ENCODE peak calls at places on chromosomes 3 and 15, in six cellular contexts. P, L, A, O, M and I are unnamed samples.

GRCh38 chr3:98542623-98543022 is 10.8 kb downstream of the GPR15 start:
- DNase-seq in P (no peak), L (no peak), A (no peak), O (no peak), M (no peak), I (no peak)

GRCh38 chr3:127961963-127962362 is 46.9 kb downstream of the KBTBD12 start:
- DNase-seq in P (no peak), L (peak), A (no peak), O (no peak), M (no peak), I (no peak)

GRCh38 chr15:63833246-63833696 is 477 bp downstream of the HERC1 start:
- DNase-seq in P (peak), L (no peak), A (peak), O (no peak), M (peak), I (peak)

GRCh38 chr3:68057637-68058320 is 403.4 kb upstream of the SUCLG2 start:
- DNase-seq in P (no peak), L (no peak), A (no peak), O (no peak), M (no peak), I (no peak)

GRCh38 chr15:77421370-77421700 is 647 bp downstream of the HMG20A start:
- DNase-seq in P (no peak), L (no peak), A (no peak), O (no peak), M (peak), I (no peak)

GRCh38 chr3:112847692-112848091 is 1.0 kb upstream of the CD200R1L start:
- DNase-seq in P (no peak), L (no peak), A (no peak), O (no peak), M (peak), I (no peak)

GRCh38 chr3:184399410-184399809 is 19.6 kb downstream of the CHRD start:
- DNase-seq in P (peak), L (no peak), A (no peak), O (peak), M (no peak), I (peak)

GRCh38 chr3:142586803-142587406 is 8.4 kb upstream of the ATR start:
- DNase-seq in P (peak), L (peak), A (no peak), O (peak), M (peak), I (peak)

GRCh38 chr3:56926513-56927282 is 124.9 kb upstream of the ARHGEF3 start:
- DNase-seq in P (peak), L (no peak), A (no peak), O (no peak), M (no peak), I (peak)

GRCh38 chr3:112005091-112005672 is 6.5 kb downstream of the TAGLN3 start:
- DNase-seq in P (peak), L (no peak), A (no peak), O (no peak), M (no peak), I (no peak)

GRCh38 chr3:190988102-190988501 is 125.6 kb upstream of the GMNC start:
- DNase-seq in P (no peak), L (no peak), A (no peak), O (no peak), M (no peak), I (no peak)

GRCh38 chr3:73115806-73116205 is 54.3 kb downstream of the EBLN2 start:
- DNase-seq in P (no peak), L (no peak), A (no peak), O (no peak), M (no peak), I (no peak)

GRCh38 chr15:71189723-71190122 is 74.5 kb downstream of the THSD4 start:
- DNase-seq in P (no peak), L (no peak), A (no peak), O (no peak), M (no peak), I (no peak)

GRCh38 chr3:127483005-127483641 is 107.4 kb downstream of the TPRA1 start:
- DNase-seq in P (no peak), L (no peak), A (no peak), O (no peak), M (no peak), I (no peak)

GRCh38 chr3:51960386-51960785 is 5.2 kb downstream of the GPR62 start:
- DNase-seq in P (no peak), L (no peak), A (no peak), O (no peak), M (no peak), I (no peak)

GRCh38 chr15:72994778-72995177 is 57.5 kb upstream of the NEO1 start:
- DNase-seq in P (no peak), L (no peak), A (no peak), O (no peak), M (no peak), I (no peak)

GRCh38 chr3:113148307-113148703 is 63.1 kb upstream of the BOC start:
- DNase-seq in P (no peak), L (peak), A (peak), O (no peak), M (no peak), I (no peak)

GRCh38 chr15:67736810-67737209 is 88.5 kb upstream of the SKOR1 start:
- DNase-seq in P (no peak), L (no peak), A (no peak), O (no peak), M (no peak), I (no peak)

GRCh38 chr3:33440578-33441321 is 545 bp upstream of the UBP1 start:
- DNase-seq in P (peak), L (peak), A (peak), O (peak), M (peak), I (peak)

GRCh38 chr15:101087172-101087769 is 164.6 kb downstream of the CHSY1 start:
- DNase-seq in P (no peak), L (no peak), A (no peak), O (no peak), M (no peak), I (no peak)

GRCh38 chr3:89571298-89571697 is 463.9 kb downstream of the EPHA3 start:
- DNase-seq in P (peak), L (no peak), A (no peak), O (no peak), M (no peak), I (no peak)

GRCh38 chr15:79474252-79474651 is 42.1 kb downstream of the MINAR1 start:
- DNase-seq in P (peak), L (no peak), A (no peak), O (no peak), M (no peak), I (peak)

GRCh38 chr3:42693530-42693930 is 8.2 kb downstream of the KLHL40 start:
- DNase-seq in P (no peak), L (no peak), A (no peak), O (no peak), M (no peak), I (no peak)

GRCh38 chr3:47370887-47371697 is 9.7 kb upstream of the PTPN23 start:
- DNase-seq in P (no peak), L (no peak), A (no peak), O (no peak), M (peak), I (peak)

GRCh38 chr15:29693225-29693624 is 129.0 kb downstream of the TJP1 start:
- DNase-seq in P (no peak), L (no peak), A (no peak), O (no peak), M (no peak), I (no peak)

GRCh38 chr3:81462921-81463320 is 298.5 kb downstream of the GBE1 start:
- DNase-seq in P (no peak), L (no peak), A (no peak), O (no peak), M (no peak), I (no peak)

GRCh38 chr3:155619118-155619915 is 125.6 kb downstream of the PLCH1 start:
- DNase-seq in P (no peak), L (no peak), A (no peak), O (no peak), M (no peak), I (no peak)

GRCh38 chr3:76826915-76827314 is 213.0 kb upstream of the ROBO2 start:
- DNase-seq in P (no peak), L (no peak), A (no peak), O (no peak), M (no peak), I (no peak)
- TF ChIP-seq CTCF in P (no peak), L (no peak), A (no peak), O (no peak), M (no peak), I (no peak)

GRCh38 chr3:133674290-133674912 is 12.7 kb upstream of the TOPBP1 start:
- DNase-seq in P (no peak), L (no peak), A (no peak), O (no peak), M (no peak), I (no peak)
- H3K4me3 ChIP-seq in P (no peak), L (no peak), A (no peak), O (no peak), M (no peak), I (no peak)

DNA sequence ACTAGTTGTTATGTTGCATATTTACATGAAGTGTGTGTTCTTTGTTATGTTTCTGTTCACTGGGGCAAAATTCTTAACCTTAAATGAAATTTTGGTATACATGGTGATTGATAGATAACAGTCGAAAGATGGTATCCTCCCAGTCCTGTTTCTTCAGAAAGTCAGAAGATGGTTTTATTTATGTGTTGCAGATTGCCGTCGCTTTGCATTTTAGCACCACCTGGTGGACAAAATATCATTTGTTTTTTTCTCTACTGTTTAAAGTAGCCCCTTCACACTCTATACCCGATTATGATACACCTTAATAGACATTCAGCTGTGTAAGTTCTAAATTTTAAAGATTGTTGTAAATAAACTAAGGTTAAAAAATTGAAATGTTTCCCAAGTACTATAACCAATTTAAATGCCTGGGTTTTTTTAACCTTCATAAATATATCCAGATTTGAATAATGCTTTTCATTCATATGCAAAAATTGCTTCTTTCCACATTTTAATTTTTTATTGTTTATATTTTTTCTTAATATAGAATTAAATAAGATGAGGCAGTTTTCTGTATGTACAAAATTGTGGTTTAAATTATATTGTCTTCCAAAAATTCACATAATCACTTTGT is 152.2 kb downstream of the ALCAM start:
- DNase-seq in P (peak), L (peak), A (no peak), O (peak), M (peak), I (peak)
- TF ChIP-seq CTCF in P (peak), L (peak), A (peak), O (peak), M (peak), I (peak)

DNA sequence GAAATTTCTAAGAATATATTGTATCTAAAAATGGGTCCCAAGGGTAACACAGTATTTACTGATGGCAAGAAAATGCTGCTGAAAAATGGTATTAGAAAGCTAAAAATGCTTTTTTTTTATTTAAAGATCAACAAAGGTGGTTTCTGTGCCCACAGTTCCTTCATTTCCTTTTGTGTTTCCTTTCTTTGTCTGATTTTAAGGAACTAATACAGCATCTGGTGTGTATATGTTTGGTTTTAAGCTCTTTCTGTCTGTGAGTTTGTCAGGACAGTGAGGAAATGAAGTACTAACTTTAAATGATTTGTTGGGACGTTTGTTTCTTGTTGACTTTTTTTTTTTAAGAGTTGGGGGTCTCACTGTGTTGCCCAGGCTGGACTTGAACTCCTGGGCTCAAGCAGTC is 38.2 kb downstream of the RASA2 start:
- DNase-seq in P (no peak), L (no peak), A (no peak), O (no peak), M (no peak), I (no peak)
- H3K4me3 ChIP-seq in P (no peak), L (no peak), A (no peak), O (no peak), M (no peak), I (no peak)